ENCODE peak calls at places on chromosomes 7 and 10, in six cellular contexts. Y, M, C, B, X and K are unnamed samples.
A peak's percentile ranks its signal among the peaks of the same experiment; 100 is the strongest.

GRCh38 chr7:45387837-45388236 is 186.3 kb upstream of the ADCY1 start:
- DNase-seq in Y (no peak), M (no peak), C (no peak), B (no peak), X (no peak), K (no peak)

GRCh38 chr10:120543291-120543690 is 86.3 kb downstream of the PLPP4 start:
- DNase-seq in Y (peak; percentile 22), M (no peak), C (no peak), B (no peak), X (no peak), K (no peak)

GRCh38 chr7:116579322-116579721 is 54.5 kb downstream of the CAV1 start:
- DNase-seq in Y (no peak), M (no peak), C (no peak), B (no peak), X (no peak), K (no peak)

GRCh38 chr7:4282434-4283223 is 399.5 kb upstream of the FOXK1 start:
- DNase-seq in Y (no peak), M (peak; percentile 67), C (peak; percentile 19), B (no peak), X (no peak), K (peak; percentile 1)

GRCh38 chr10:99457808-99458207 is 27.4 kb upstream of the GOT1 start:
- DNase-seq in Y (no peak), M (peak; percentile 43), C (no peak), B (no peak), X (no peak), K (peak; percentile 30)

GRCh38 chr7:35802102-35802466 is 1.2 kb downstream of the SEPTIN7 start:
- DNase-seq in Y (no peak), M (no peak), C (no peak), B (no peak), X (no peak), K (no peak)

GRCh38 chr7:117053407-117053806 is 100.1 kb downstream of the ST7 start:
- DNase-seq in Y (no peak), M (no peak), C (no peak), B (no peak), X (no peak), K (no peak)

GRCh38 chr10:132545659-132546367 is 8.2 kb downstream of the INPP5A start:
- DNase-seq in Y (no peak), M (no peak), C (no peak), B (no peak), X (peak; percentile 15), K (no peak)

GRCh38 chr10:71028066-71028465 is 139.7 kb upstream of the PCBD1 start:
- DNase-seq in Y (no peak), M (no peak), C (no peak), B (no peak), X (no peak), K (no peak)

GRCh38 chr10:69515699-69516547 is 57.3 kb downstream of the NEUROG3 start:
- DNase-seq in Y (peak; percentile 80), M (peak; percentile 41), C (peak; percentile 62), B (peak; percentile 86), X (peak; percentile 81), K (peak; percentile 46)

GRCh38 chr7:72538147-72538546 is 126.0 kb upstream of the CALN1 start:
- DNase-seq in Y (peak; percentile 46), M (no peak), C (peak; percentile 47), B (no peak), X (no peak), K (no peak)

GRCh38 chr7:33418251-33418701 is 288.9 kb downstream of the BBS9 start:
- DNase-seq in Y (no peak), M (peak; percentile 96), C (no peak), B (no peak), X (no peak), K (no peak)